ENCODE peak calls at places on chromosomes 4 and X, in nine cellular contexts. Q, T, E, A, Z, C, W, G and F are unnamed samples.

GRCh38 chrX:30961805-30962204 is 72.8 kb upstream of the TAB3 start:
- DNase-seq in Q (no peak), T (no peak), E (no peak), A (no peak), Z (no peak), C (no peak), W (no peak), G (no peak), F (no peak)

GRCh38 chrX:10011261-10011931 is 44.2 kb downstream of the CLDN34 start:
- DNase-seq in Q (no peak), T (peak), E (no peak), A (no peak), Z (no peak), C (peak), W (no peak), G (no peak), F (peak)

GRCh38 chrX:137432609-137433008 is 133.3 kb upstream of the ZIC3 start:
- DNase-seq in Q (no peak), T (no peak), E (no peak), A (peak), Z (no peak), C (peak), W (peak), G (no peak), F (peak)

GRCh38 chrX:63441717-63442116 is 90.6 kb upstream of the SPIN4 start:
- DNase-seq in Q (no peak), T (no peak), E (no peak), A (no peak), Z (no peak), C (no peak), W (no peak), G (no peak), F (no peak)

GRCh38 chr4:72567821-72568620 is 1.0 kb downstream of the ADAMTS3 start:
- DNase-seq in Q (peak), T (peak), E (peak), A (no peak), Z (peak), C (peak), W (peak), G (peak), F (peak)

GRCh38 chrX:133549319-133549933 is 134.1 kb upstream of the GPC4 start:
- DNase-seq in Q (no peak), T (no peak), E (no peak), A (no peak), Z (no peak), C (no peak), W (no peak), G (no peak), F (no peak)

GRCh38 chrX:56564921-56565861 is 1.8 kb downstream of the UBQLN2 start:
- DNase-seq in Q (no peak), T (peak), E (no peak), A (no peak), Z (no peak), C (peak), W (no peak), G (no peak), F (no peak)

GRCh38 chrX:95346854-95347253 is 1337.8 kb upstream of the DIAPH2 start:
- DNase-seq in Q (no peak), T (peak), E (no peak), A (no peak), Z (no peak), C (peak), W (no peak), G (peak), F (peak)